ENCODE peak calls at places on chromosomes 7 and 10, in four cellular contexts. D is SK-N-SH, R is K562, X is HepG2. K is an unnamed sample. For H3K4me1, the result is how much of the 10 kb centered on the place peaks cover.

GRCh38 chr7:112286294-112287086 is 80.0 kb downstream of the ZNF277 start:
- DNase-seq in D (peak), R (no peak), X (no peak), K (no peak)

GRCh38 chr7:26664735-26665420 is 199.5 kb downstream of the SKAP2 start:
- DNase-seq in X (no peak), D (no peak), R (no peak), K (no peak)

GRCh38 chr7:19397917-19398316 is 252.7 kb upstream of the FERD3L start:
- DNase-seq in X (no peak), R (no peak), D (no peak), K (no peak)

GRCh38 chr7:6160191-6160623 is 112.2 kb downstream of the CYTH3 start:
- DNase-seq in X (no peak), R (no peak), D (peak), K (no peak)

GRCh38 chr7:40147371-40148246 is 12.8 kb downstream of the SUGCT start:
- DNase-seq in R (no peak), X (no peak), D (no peak), K (no peak)

GRCh38 chr10:132793871-132794849 is 8.2 kb upstream of the NKX6-2 start:
- DNase-seq in R (peak), X (no peak), D (peak), K (no peak)

GRCh38 chr10:101485681-101486554 is 102.1 kb downstream of the POLL start:
- DNase-seq in R (no peak), D (peak), X (no peak), K (no peak)

GRCh38 chr10:2984682-2985081 is 82.7 kb upstream of the PFKP start:
- DNase-seq in X (no peak), R (no peak), D (no peak), K (no peak)

GRCh38 chr10:67779455-67780205 is 58.4 kb downstream of the DNAJC12 start:
- DNase-seq in R (peak), D (peak), X (peak), K (peak)

GRCh38 chr7:98745722-98746318 is 124.0 kb downstream of the TMEM130 start:
- DNase-seq in X (peak), R (peak), D (peak), K (peak)

GRCh38 chr7:98737176-98737575 is 120.1 kb downstream of the NPTX2 start:
- DNase-seq in X (no peak), R (no peak), D (no peak), K (no peak)

GRCh38 chr7:98735801-98736200 is 118.7 kb downstream of the NPTX2 start:
- DNase-seq in X (no peak), R (no peak), D (no peak), K (no peak)

DNA sequence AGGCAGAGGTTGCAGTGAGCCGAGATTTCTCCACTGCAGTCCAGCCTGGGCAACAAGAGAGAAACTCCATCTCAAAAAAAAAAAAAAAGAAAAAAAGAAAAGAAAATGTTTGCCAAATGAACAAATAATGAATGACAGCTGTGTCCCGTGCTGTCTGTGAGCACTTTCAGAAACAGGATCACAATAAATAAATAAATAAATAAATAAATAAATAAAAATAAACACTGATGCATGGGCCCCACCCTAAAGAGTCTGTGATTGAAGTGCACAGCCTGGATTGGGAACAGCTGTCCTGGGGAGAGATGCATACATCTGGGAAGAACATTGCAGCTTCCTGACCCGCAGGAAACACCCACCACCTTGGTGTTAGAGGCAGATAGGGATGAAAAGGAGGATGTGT is 123.6 kb downstream of the NPTX2 start:
- DNase-seq in D (no peak), R (no peak), X (no peak), K (no peak)
- TF ChIP-seq REST in D (no peak), R (no peak), X (no peak), K (no peak)

GRCh38 chr7:158779061-158779992 is 50.0 kb downstream of the ESYT2 start:
- DNase-seq in D (no peak), X (no peak), R (no peak), K (no peak)

GRCh38 chr7:158777793-158778192 is 51.5 kb downstream of the ESYT2 start:
- DNase-seq in D (no peak), X (no peak), R (no peak), K (no peak)

GRCh38 chr7:158776474-158776873 is 52.8 kb downstream of the ESYT2 start:
- DNase-seq in D (no peak), R (no peak), X (no peak), K (no peak)

GRCh38 chr7:158781217-158781975 is 47.9 kb downstream of the ESYT2 start:
- DNase-seq in R (no peak), X (no peak), D (no peak), K (no peak)

DNA sequence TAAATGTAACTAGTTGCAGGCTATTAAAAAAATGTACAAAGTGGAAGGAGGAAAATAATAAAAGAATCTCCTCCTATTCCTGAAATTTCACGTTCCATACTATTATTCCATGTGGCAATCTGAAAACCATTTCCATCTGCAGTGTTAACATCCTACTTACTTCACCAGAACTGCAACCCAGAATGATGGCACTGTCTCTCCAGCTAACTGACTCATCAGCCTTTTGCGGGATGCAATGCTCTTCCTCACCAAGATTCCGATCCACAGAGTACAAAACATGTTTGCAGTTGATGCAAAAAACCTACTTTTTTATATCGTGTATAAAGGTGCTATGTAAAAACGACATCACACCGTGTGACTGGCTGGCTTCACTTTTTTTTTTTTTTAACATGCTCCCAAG is 50.8 kb downstream of the ESYT2 start:
- DNase-seq in D (no peak), X (no peak), R (no peak), K (no peak)
- TF ChIP-seq ELF1 in D (no peak), X (no peak), R (no peak), K (no peak)

DNA sequence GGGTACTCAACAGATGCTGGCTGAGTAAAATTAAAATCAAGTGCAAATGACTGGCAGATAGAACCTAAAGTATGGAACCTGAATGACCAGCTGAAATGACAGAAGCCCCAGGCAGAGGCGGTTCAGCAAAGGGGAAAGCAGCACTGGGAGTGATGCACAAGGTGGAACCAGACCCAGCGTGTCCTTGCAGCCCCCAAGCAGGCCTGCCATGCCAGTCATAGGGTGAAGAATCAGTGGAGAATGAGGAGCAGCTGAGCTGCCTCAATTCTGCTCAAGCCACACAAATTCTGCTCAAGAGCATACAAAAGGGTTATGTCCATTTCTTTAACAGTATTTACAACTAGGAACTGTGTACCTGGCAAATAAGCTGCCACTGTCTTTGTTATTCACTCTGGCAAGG is 8.7 kb downstream of the ACTR1A start:
- DNase-seq in D (no peak), X (no peak), R (no peak), K (no peak)
- H3K4me1 ChIP-seq in D (under half), X (under half), R (under half), K (under half)

GRCh38 chr7:79403451-79403850 is 50.0 kb downstream of the MAGI2 start:
- DNase-seq in D (no peak), R (no peak), X (no peak), K (no peak)

GRCh38 chr7:79405368-79405767 is 48.1 kb downstream of the MAGI2 start:
- DNase-seq in X (peak), R (no peak), D (no peak), K (no peak)

GRCh38 chr7:79406371-79406770 is 47.1 kb downstream of the MAGI2 start:
- DNase-seq in D (no peak), X (peak), R (no peak), K (no peak)

GRCh38 chr7:79401254-79401653 is 52.2 kb downstream of the MAGI2 start:
- DNase-seq in D (no peak), R (no peak), X (no peak), K (no peak)

GRCh38 chr7:79403879-79404278 is 49.6 kb downstream of the MAGI2 start:
- DNase-seq in D (no peak), R (no peak), X (no peak), K (no peak)
- TF ChIP-seq REST in D (no peak), R (no peak), X (no peak), K (no peak)

GRCh38 chr10:21315321-21316220 is 209.9 kb downstream of the SKIDA1 start:
- DNase-seq in X (peak), D (peak), R (no peak), K (no peak)
- TF ChIP-seq ELF1 in X (no peak), D (no peak), R (no peak), K (no peak)

GRCh38 chr10:80496555-80497172 is 41.0 kb upstream of the SH2D4B start:
- DNase-seq in X (no peak), D (no peak), R (no peak), K (no peak)
- H3K4me1 ChIP-seq in X (half or more), D (under half), R (under half), K (half or more)

GRCh38 chr10:129325893-129326292 is 141.1 kb upstream of the MGMT start:
- DNase-seq in D (no peak), X (no peak), R (no peak), K (no peak)
- TF ChIP-seq REST in D (no peak), X (peak), R (no peak), K (no peak)

GRCh38 chr10:127155221-127155620 is 41.2 kb downstream of the INSYN2A start:
- DNase-seq in R (no peak), D (no peak), X (no peak), K (no peak)
- TF ChIP-seq ELF1 in R (no peak), D (no peak), X (no peak), K (no peak)

GRCh38 chr10:125205431-125205830 is 45.1 kb upstream of the CTBP2 start:
- DNase-seq in X (no peak), D (no peak), R (no peak), K (no peak)
- H3K4me1 ChIP-seq in X (under half), D (under half), R (under half), K (under half)